ENCODE peak calls at places on chromosome 4, in four cellular contexts. L is K562, S is WTC11, U is HepG2. Q is an unnamed sample.

GRCh38 chr4:147723316-147723715 is 8.6 kb upstream of the ARHGAP10 start:
- DNase-seq in S (no peak), U (peak), L (no peak), Q (peak)

GRCh38 chr4:86818211-86818610 is 31.0 kb downstream of the SLC10A6 start:
- DNase-seq in L (no peak), U (no peak), S (no peak), Q (no peak)

GRCh38 chr4:85210353-85210752 is 243.9 kb upstream of the WDFY3 start:
- DNase-seq in S (no peak), L (no peak), U (no peak), Q (no peak)

GRCh38 chr4:184388106-184388505 is 86.2 kb downstream of the IRF2 start:
- DNase-seq in L (no peak), U (no peak), S (no peak), Q (no peak)

GRCh38 chr4:23856630-23857029 is 33.2 kb downstream of the PPARGC1A start:
- DNase-seq in L (no peak), S (no peak), U (peak), Q (no peak)

GRCh38 chr4:66351761-66352160 is 681.5 kb upstream of the EPHA5 start:
- DNase-seq in S (no peak), U (no peak), L (no peak), Q (no peak)

GRCh38 chr4:105059337-105059736 is 87.3 kb upstream of the TET2 start:
- DNase-seq in S (no peak), U (no peak), L (no peak), Q (no peak)

GRCh38 chr4:17203767-17204166 is 305.3 kb upstream of the LDB2 start:
- DNase-seq in U (no peak), S (no peak), L (no peak), Q (no peak)

GRCh38 chr4:57342406-57342805 is 232.2 kb upstream of the IGFBP7 start:
- DNase-seq in U (no peak), S (no peak), L (no peak), Q (no peak)

GRCh38 chr4:17812125-17812524 is 1.3 kb downstream of the NCAPG start:
- DNase-seq in L (no peak), U (no peak), S (no peak), Q (no peak)

GRCh38 chr4:150229538-150229937 is 151.3 kb downstream of the DCLK2 start:
- DNase-seq in S (no peak), L (no peak), U (no peak), Q (no peak)

GRCh38 chr4:2247128-2248043 is 5.5 kb upstream of the HAUS3 start:
- DNase-seq in U (no peak), S (peak), L (no peak), Q (no peak)

GRCh38 chr4:168923526-168924194 is 86.4 kb downstream of the CBR4 start:
- DNase-seq in L (peak), U (peak), S (peak), Q (peak)

GRCh38 chr4:113467581-113467980 is 294.0 kb downstream of the CAMK2D start:
- DNase-seq in L (no peak), U (no peak), S (no peak), Q (no peak)

GRCh38 chr4:100087743-100088142 is 102.5 kb downstream of the DDIT4L start:
- DNase-seq in U (no peak), S (no peak), L (no peak), Q (no peak)

GRCh38 chr4:137647375-137647774 is 115.1 kb upstream of the PCDH18 start:
- DNase-seq in S (no peak), U (no peak), L (no peak), Q (no peak)

GRCh38 chr4:102564399-102564921 is 63.3 kb downstream of the NFKB1 start:
- DNase-seq in S (no peak), L (no peak), U (no peak), Q (no peak)

GRCh38 chr4:152138451-152138850 is 377.6 kb upstream of the GATB start:
- DNase-seq in U (no peak), S (no peak), L (no peak), Q (no peak)

GRCh38 chr4:185637162-185637875 is 102.0 kb upstream of the PDLIM3 start:
- DNase-seq in S (no peak), L (no peak), U (no peak), Q (no peak)

GRCh38 chr4:68375667-68376559 is 26.0 kb upstream of the YTHDC1 start:
- DNase-seq in L (peak), U (peak), S (peak), Q (peak)

GRCh38 chr4:101953949-101954348 is 163.4 kb downstream of the BANK1 start:
- DNase-seq in L (no peak), S (peak), U (peak), Q (no peak)

GRCh38 chr4:111537861-111538260 is 607.4 kb upstream of the FAM241A start:
- DNase-seq in U (no peak), S (no peak), L (no peak), Q (peak)

GRCh38 chr4:23759066-23759465 is 130.8 kb downstream of the PPARGC1A start:
- DNase-seq in L (no peak), S (no peak), U (no peak), Q (no peak)

GRCh38 chr4:185683222-185683621 is 128.8 kb downstream of the SORBS2 start:
- DNase-seq in U (no peak), S (no peak), L (no peak), Q (no peak)

GRCh38 chr4:59553739-59554126 is 1646.4 kb upstream of the ADGRL3 start:
- DNase-seq in U (no peak), L (no peak), S (no peak), Q (no peak)

GRCh38 chr4:162957521-162958143 is 209.1 kb downstream of the NAF1 start:
- DNase-seq in S (no peak), L (no peak), U (no peak), Q (no peak)

GRCh38 chr4:168272488-168272887 is 46.1 kb downstream of the DDX60 start:
- DNase-seq in L (no peak), S (no peak), U (no peak), Q (no peak)

GRCh38 chr4:94889523-94889922 is 131.8 kb downstream of the BMPR1B start:
- DNase-seq in U (no peak), L (no peak), S (no peak), Q (no peak)

GRCh38 chr4:143713556-143714289 is 13.2 kb upstream of the FREM3 start:
- DNase-seq in U (no peak), L (no peak), S (no peak), Q (no peak)

GRCh38 chr4:173532725-173533511 is 2.9 kb upstream of the HAND2 start:
- DNase-seq in S (peak), L (no peak), U (no peak), Q (no peak)

GRCh38 chr4:83535945-83536648 is at the start of gene GPAT3:
- DNase-seq in S (peak), L (peak), U (peak), Q (peak)

GRCh38 chr4:76738081-76738931 is 159.6 kb downstream of the SOWAHB start:
- DNase-seq in L (no peak), S (no peak), U (no peak), Q (no peak)

GRCh38 chr4:76733380-76733779 is 164.6 kb downstream of the SOWAHB start:
- DNase-seq in S (peak), L (no peak), U (no peak), Q (no peak)

GRCh38 chr4:76740192-76740591 is 157.8 kb downstream of the SOWAHB start:
- DNase-seq in L (no peak), U (no peak), S (no peak), Q (no peak)

GRCh38 chr4:76737180-76737579 is 160.8 kb downstream of the SOWAHB start:
- DNase-seq in L (no peak), S (no peak), U (no peak), Q (no peak)

DNA sequence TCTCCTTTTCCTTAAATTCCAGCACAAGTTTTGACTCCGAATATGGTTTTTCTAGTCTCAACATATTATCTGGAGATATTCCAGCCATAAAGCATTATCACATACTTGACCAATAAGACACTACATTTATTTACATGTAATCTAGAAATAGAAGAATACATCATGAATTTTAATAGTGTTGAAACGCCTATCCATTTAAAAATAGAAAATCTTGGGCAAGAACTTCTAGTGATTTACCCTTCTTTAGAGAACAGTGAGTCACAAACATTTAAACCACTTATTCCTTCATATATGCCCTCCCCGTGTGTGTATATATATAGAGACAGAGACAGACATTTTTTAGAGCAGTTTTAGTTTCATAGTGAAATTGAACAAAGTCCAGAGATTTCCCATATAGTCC is 161.5 kb downstream of the SOWAHB start:
- DNase-seq in U (no peak), S (no peak), L (no peak), Q (no peak)
- TF ChIP-seq ELF4 in U (no peak), S (no peak), L (no peak), Q (no peak)

GRCh38 chr4:3517731-3518510 is 14.3 kb downstream of the LRPAP1 start:
- DNase-seq in U (no peak), S (peak), L (no peak), Q (no peak)

GRCh38 chr4:3518511-3518880 is 13.7 kb downstream of the LRPAP1 start:
- DNase-seq in L (no peak), U (no peak), S (peak), Q (no peak)

GRCh38 chr4:3519468-3520264 is 12.6 kb downstream of the LRPAP1 start:
- DNase-seq in L (no peak), U (no peak), S (peak), Q (no peak)

GRCh38 chr4:3520276-3520675 is 11.9 kb downstream of the LRPAP1 start:
- DNase-seq in L (no peak), S (peak), U (no peak), Q (no peak)

DNA sequence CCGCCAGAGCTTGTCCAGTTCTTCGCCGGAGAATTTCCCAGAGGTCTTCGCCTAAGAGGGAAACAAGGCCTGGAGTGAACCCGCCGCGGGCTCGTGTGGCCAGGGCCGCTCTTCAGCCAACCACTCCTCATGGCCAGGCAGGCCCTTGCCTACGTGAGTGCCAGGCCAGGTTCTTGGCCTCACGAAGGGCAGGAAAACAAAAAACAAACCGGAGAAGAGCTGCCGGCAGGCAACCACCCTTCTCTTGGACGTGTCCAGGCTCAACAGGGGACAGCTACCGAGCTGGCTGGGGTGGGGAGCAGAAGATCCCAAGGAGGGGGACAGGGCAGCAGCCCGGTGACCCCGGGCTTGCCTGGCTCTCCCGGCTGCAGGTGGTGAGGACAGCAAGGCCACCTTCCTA is 13.3 kb downstream of the LRPAP1 start:
- DNase-seq in L (no peak), U (no peak), S (peak), Q (no peak)
- TF ChIP-seq ELF4 in L (no peak), U (no peak), S (no peak), Q (no peak)

GRCh38 chr4:80081566-80081965 is 8.5 kb upstream of the ANTXR2 start:
- DNase-seq in U (no peak), S (no peak), L (no peak), Q (no peak)
- TF ChIP-seq ELF4 in U (no peak), S (no peak), L (no peak), Q (no peak)

GRCh38 chr4:133148690-133149363 is at the start of gene PCDH10:
- DNase-seq in L (peak), U (peak), S (peak), Q (peak)
- TF ChIP-seq ELF4 in L (no peak), U (no peak), S (no peak), Q (peak)

DNA sequence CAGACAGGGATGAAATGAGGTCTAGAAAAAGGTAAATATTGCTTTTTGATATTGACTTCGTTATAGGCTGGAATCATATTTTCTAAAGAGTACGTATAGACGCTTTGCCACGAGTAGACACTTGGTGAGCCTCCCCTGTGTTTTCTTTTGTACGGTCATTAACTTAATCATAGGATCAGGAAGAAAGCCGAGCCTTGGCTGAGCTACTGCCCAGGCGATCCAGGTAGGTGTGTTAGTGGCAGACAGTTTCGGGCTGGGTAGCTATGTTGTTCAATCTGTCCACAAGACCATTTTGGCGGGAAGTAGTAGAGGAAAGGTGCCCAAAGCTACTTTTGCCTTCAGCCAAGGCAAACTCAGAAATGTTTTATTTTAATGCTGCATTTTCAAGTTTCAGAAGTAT is 8.8 kb downstream of the PRDM8 start:
- DNase-seq in S (no peak), L (no peak), U (no peak), Q (no peak)
- TF ChIP-seq ELF4 in S (no peak), L (no peak), U (no peak), Q (no peak)

GRCh38 chr4:165493359-165493758 is 114.6 kb downstream of the CPE start:
- DNase-seq in L (peak), S (peak), U (peak), Q (peak)

DNA sequence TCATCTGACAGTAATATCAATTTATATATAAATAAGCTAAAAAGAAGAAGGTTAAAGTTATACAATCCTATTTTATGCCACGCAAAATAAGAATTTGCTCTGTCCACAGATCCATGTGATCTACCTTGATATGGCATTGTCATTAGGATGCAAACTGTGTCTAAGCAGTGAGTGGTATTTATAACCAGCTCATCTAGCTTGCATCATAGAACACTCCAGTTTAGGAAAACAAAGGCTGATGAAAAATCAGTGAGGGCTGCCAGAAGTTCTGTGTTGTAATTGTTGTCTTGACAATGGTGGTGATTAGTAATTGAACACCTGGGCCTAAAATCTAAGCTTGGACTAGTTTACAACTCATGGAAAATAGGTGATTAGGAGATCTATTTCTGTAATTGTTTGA is 111.0 kb downstream of the CPE start:
- DNase-seq in S (no peak), L (no peak), U (no peak), Q (no peak)
- TF ChIP-seq ELF4 in S (no peak), L (no peak), U (no peak), Q (no peak)

GRCh38 chr4:4780634-4781287 is 78.7 kb upstream of the MSX1 start:
- DNase-seq in L (no peak), S (no peak), U (no peak), Q (no peak)
- TF ChIP-seq ELF4 in L (no peak), S (no peak), U (no peak), Q (no peak)

Q was measured in HEK293T.